ENCODE peak calls at places on chromosomes 12 and 14, in eight cellular contexts. One of them, this sample, is unnamed.

GRCh38 chr12:114368685-114369084 is 37.3 kb downstream of the TBX5 start:
- DNase-seq in fibroblast of lung: no peak
- DNase-seq in activated B cell treated with CpG ODN at 0.5 μM for 24 hours: no peak
- DNase-seq in astrocyte: no peak
- DNase-seq in stomach: no peak
- DNase-seq in cardiac muscle cell: peak
- DNase-seq in RWPE1: no peak
- DNase-seq in endothelial cell: no peak
- DNase-seq in this sample: no peak

GRCh38 chr12:13173537-13173936 is 23.0 kb upstream of the EMP1 start:
- DNase-seq in fibroblast of lung: peak
- DNase-seq in activated B cell treated with CpG ODN at 0.5 μM for 24 hours: peak
- DNase-seq in astrocyte: peak
- DNase-seq in stomach: peak
- DNase-seq in cardiac muscle cell: peak
- DNase-seq in RWPE1: peak
- DNase-seq in endothelial cell: no peak
- DNase-seq in this sample: peak

GRCh38 chr14:50745401-50746058 is 77.4 kb upstream of the SAV1 start:
- DNase-seq in fibroblast of lung: no peak
- DNase-seq in activated B cell treated with CpG ODN at 0.5 μM for 24 hours: no peak
- DNase-seq in astrocyte: no peak
- DNase-seq in stomach: no peak
- DNase-seq in cardiac muscle cell: no peak
- DNase-seq in RWPE1: no peak
- DNase-seq in endothelial cell: no peak
- DNase-seq in this sample: no peak

GRCh38 chr12:23952071-23952470 is 2.6 kb upstream of the SOX5 start:
- DNase-seq in fibroblast of lung: no peak
- DNase-seq in activated B cell treated with CpG ODN at 0.5 μM for 24 hours: no peak
- DNase-seq in astrocyte: no peak
- DNase-seq in stomach: no peak
- DNase-seq in cardiac muscle cell: no peak
- DNase-seq in RWPE1: no peak
- DNase-seq in endothelial cell: no peak
- DNase-seq in this sample: no peak

GRCh38 chr14:74414793-74415437 is 11.1 kb downstream of the SYNDIG1L start:
- DNase-seq in fibroblast of lung: no peak
- DNase-seq in activated B cell treated with CpG ODN at 0.5 μM for 24 hours: no peak
- DNase-seq in astrocyte: no peak
- DNase-seq in stomach: no peak
- DNase-seq in cardiac muscle cell: peak
- DNase-seq in RWPE1: no peak
- DNase-seq in endothelial cell: no peak
- DNase-seq in this sample: no peak

GRCh38 chr12:85441740-85442139 is 161.7 kb downstream of the ALX1 start:
- DNase-seq in fibroblast of lung: peak
- DNase-seq in activated B cell treated with CpG ODN at 0.5 μM for 24 hours: no peak
- DNase-seq in astrocyte: no peak
- DNase-seq in stomach: no peak
- DNase-seq in cardiac muscle cell: peak
- DNase-seq in RWPE1: peak
- DNase-seq in endothelial cell: no peak
- DNase-seq in this sample: no peak

GRCh38 chr14:76985540-76986260 is 42.8 kb downstream of the IRF2BPL start:
- DNase-seq in fibroblast of lung: peak
- DNase-seq in activated B cell treated with CpG ODN at 0.5 μM for 24 hours: no peak
- DNase-seq in astrocyte: peak
- DNase-seq in stomach: no peak
- DNase-seq in cardiac muscle cell: no peak
- DNase-seq in RWPE1: no peak
- DNase-seq in endothelial cell: no peak
- DNase-seq in this sample: no peak

GRCh38 chr12:13179159-13180074 is 17.1 kb upstream of the EMP1 start:
- DNase-seq in fibroblast of lung: peak
- DNase-seq in activated B cell treated with CpG ODN at 0.5 μM for 24 hours: peak
- DNase-seq in astrocyte: no peak
- DNase-seq in stomach: peak
- DNase-seq in cardiac muscle cell: peak
- DNase-seq in RWPE1: peak
- DNase-seq in endothelial cell: peak
- DNase-seq in this sample: no peak

GRCh38 chr14:24113379-24113800 is 1.2 kb upstream of the DCAF11 start:
- DNase-seq in fibroblast of lung: no peak
- DNase-seq in activated B cell treated with CpG ODN at 0.5 μM for 24 hours: no peak
- DNase-seq in astrocyte: no peak
- DNase-seq in stomach: no peak
- DNase-seq in cardiac muscle cell: no peak
- DNase-seq in RWPE1: no peak
- DNase-seq in endothelial cell: no peak
- DNase-seq in this sample: no peak

GRCh38 chr14:36068777-36069534 is 107.6 kb downstream of the PTCSC3 start:
- DNase-seq in fibroblast of lung: peak
- DNase-seq in activated B cell treated with CpG ODN at 0.5 μM for 24 hours: no peak
- DNase-seq in astrocyte: peak
- DNase-seq in stomach: no peak
- DNase-seq in cardiac muscle cell: peak
- DNase-seq in RWPE1: peak
- DNase-seq in endothelial cell: no peak
- DNase-seq in this sample: no peak

GRCh38 chr12:129827102-129827873 is 76.5 kb downstream of the TMEM132D start:
- DNase-seq in fibroblast of lung: no peak
- DNase-seq in activated B cell treated with CpG ODN at 0.5 μM for 24 hours: no peak
- DNase-seq in astrocyte: no peak
- DNase-seq in stomach: no peak
- DNase-seq in cardiac muscle cell: no peak
- DNase-seq in RWPE1: no peak
- DNase-seq in endothelial cell: no peak
- DNase-seq in this sample: no peak

GRCh38 chr14:79663453-79663852 is 547.9 kb downstream of the DIO2 start:
- DNase-seq in fibroblast of lung: no peak
- DNase-seq in activated B cell treated with CpG ODN at 0.5 μM for 24 hours: no peak
- DNase-seq in astrocyte: no peak
- DNase-seq in stomach: no peak
- DNase-seq in cardiac muscle cell: no peak
- DNase-seq in RWPE1: no peak
- DNase-seq in endothelial cell: no peak
- DNase-seq in this sample: no peak

GRCh38 chr12:16606201-16606849 is 363 bp upstream of the LMO3 start:
- DNase-seq in fibroblast of lung: peak
- DNase-seq in activated B cell treated with CpG ODN at 0.5 μM for 24 hours: no peak
- DNase-seq in astrocyte: peak
- DNase-seq in stomach: no peak
- DNase-seq in cardiac muscle cell: peak
- DNase-seq in RWPE1: no peak
- DNase-seq in endothelial cell: no peak
- DNase-seq in this sample: no peak

GRCh38 chr12:21546721-21547120 is 20.6 kb downstream of the SPX start:
- DNase-seq in fibroblast of lung: no peak
- DNase-seq in activated B cell treated with CpG ODN at 0.5 μM for 24 hours: no peak
- DNase-seq in astrocyte: no peak
- DNase-seq in stomach: no peak
- DNase-seq in cardiac muscle cell: no peak
- DNase-seq in RWPE1: no peak
- DNase-seq in endothelial cell: no peak
- DNase-seq in this sample: no peak

GRCh38 chr12:104565606-104566243 is 109.0 kb downstream of the CHST11 start:
- DNase-seq in fibroblast of lung: peak
- DNase-seq in activated B cell treated with CpG ODN at 0.5 μM for 24 hours: no peak
- DNase-seq in astrocyte: peak
- DNase-seq in stomach: no peak
- DNase-seq in cardiac muscle cell: peak
- DNase-seq in RWPE1: no peak
- DNase-seq in endothelial cell: no peak
- DNase-seq in this sample: no peak

GRCh38 chr12:10243803-10244520 is 31.3 kb downstream of the GABARAPL1 start:
- DNase-seq in fibroblast of lung: no peak
- DNase-seq in activated B cell treated with CpG ODN at 0.5 μM for 24 hours: no peak
- DNase-seq in astrocyte: no peak
- DNase-seq in stomach: no peak
- DNase-seq in cardiac muscle cell: no peak
- DNase-seq in RWPE1: no peak
- DNase-seq in endothelial cell: no peak
- DNase-seq in this sample: peak

GRCh38 chr12:124365726-124366430 is 71.0 kb downstream of the RFLNA start:
- DNase-seq in fibroblast of lung: no peak
- DNase-seq in activated B cell treated with CpG ODN at 0.5 μM for 24 hours: no peak
- DNase-seq in astrocyte: no peak
- DNase-seq in stomach: no peak
- DNase-seq in cardiac muscle cell: no peak
- DNase-seq in RWPE1: no peak
- DNase-seq in endothelial cell: no peak
- DNase-seq in this sample: no peak

GRCh38 chr12:112674539-112674938 is 117.0 kb upstream of the RPH3A start:
- DNase-seq in fibroblast of lung: no peak
- DNase-seq in activated B cell treated with CpG ODN at 0.5 μM for 24 hours: no peak
- DNase-seq in astrocyte: no peak
- DNase-seq in stomach: no peak
- DNase-seq in cardiac muscle cell: no peak
- DNase-seq in RWPE1: no peak
- DNase-seq in endothelial cell: no peak
- DNase-seq in this sample: no peak

GRCh38 chr12:116670859-116671258 is 67.0 kb downstream of the SPRING1 start:
- DNase-seq in fibroblast of lung: no peak
- DNase-seq in activated B cell treated with CpG ODN at 0.5 μM for 24 hours: no peak
- DNase-seq in astrocyte: no peak
- DNase-seq in stomach: no peak
- DNase-seq in cardiac muscle cell: no peak
- DNase-seq in RWPE1: no peak
- DNase-seq in endothelial cell: no peak
- DNase-seq in this sample: no peak

GRCh38 chr12:94779520-94779919 is 129.2 kb upstream of the TMCC3 start:
- DNase-seq in fibroblast of lung: peak
- DNase-seq in activated B cell treated with CpG ODN at 0.5 μM for 24 hours: no peak
- DNase-seq in astrocyte: peak
- DNase-seq in stomach: no peak
- DNase-seq in cardiac muscle cell: peak
- DNase-seq in RWPE1: no peak
- DNase-seq in endothelial cell: no peak
- DNase-seq in this sample: no peak

GRCh38 chr12:116642101-116642500 is 82.9 kb downstream of the MAP1LC3B2 start:
- DNase-seq in fibroblast of lung: no peak
- DNase-seq in activated B cell treated with CpG ODN at 0.5 μM for 24 hours: no peak
- DNase-seq in astrocyte: no peak
- DNase-seq in stomach: no peak
- DNase-seq in cardiac muscle cell: no peak
- DNase-seq in RWPE1: no peak
- DNase-seq in endothelial cell: no peak
- DNase-seq in this sample: no peak

GRCh38 chr12:18250313-18250916 is 10.9 kb upstream of the PIK3C2G start:
- DNase-seq in fibroblast of lung: peak
- DNase-seq in activated B cell treated with CpG ODN at 0.5 μM for 24 hours: no peak
- DNase-seq in astrocyte: peak
- DNase-seq in stomach: no peak
- DNase-seq in cardiac muscle cell: peak
- DNase-seq in RWPE1: peak
- DNase-seq in endothelial cell: peak
- DNase-seq in this sample: peak

DNA sequence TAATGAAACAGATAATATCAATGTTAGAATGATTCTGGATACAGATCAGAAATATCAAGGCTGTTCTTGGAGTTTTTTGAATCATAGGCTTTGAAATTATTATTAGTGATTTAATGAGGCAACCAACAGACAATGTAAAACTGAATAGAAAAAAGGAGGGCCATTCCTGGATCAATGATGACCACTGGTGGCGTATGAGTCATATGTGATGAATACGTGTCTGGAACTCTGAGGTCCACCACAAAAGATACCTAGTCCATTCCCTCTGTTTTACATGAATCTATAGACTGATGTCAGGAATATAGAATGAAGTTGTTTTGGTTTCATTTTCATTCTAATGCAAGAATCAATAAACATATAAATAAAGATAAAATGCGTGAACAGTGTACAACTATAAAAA is 78.3 kb upstream of the RTL1 start:
- DNase-seq in fibroblast of lung: peak
- DNase-seq in activated B cell treated with CpG ODN at 0.5 μM for 24 hours: no peak
- DNase-seq in astrocyte: peak
- DNase-seq in stomach: no peak
- DNase-seq in cardiac muscle cell: peak
- DNase-seq in RWPE1: no peak
- DNase-seq in endothelial cell: no peak
- DNase-seq in this sample: no peak
- TF ChIP-seq CTCF in fibroblast of lung: no peak
- TF ChIP-seq CTCF in activated B cell treated with CpG ODN at 0.5 μM for 24 hours: no peak
- TF ChIP-seq CTCF in astrocyte: no peak
- TF ChIP-seq CTCF in stomach: no peak
- TF ChIP-seq CTCF in cardiac muscle cell: no peak
- TF ChIP-seq CTCF in RWPE1: no peak
- TF ChIP-seq CTCF in endothelial cell: no peak
- TF ChIP-seq CTCF in this sample: no peak

GRCh38 chr12:3964404-3964803 is 91.2 kb upstream of the PARP11 start:
- DNase-seq in fibroblast of lung: no peak
- DNase-seq in activated B cell treated with CpG ODN at 0.5 μM for 24 hours: no peak
- DNase-seq in astrocyte: no peak
- DNase-seq in stomach: no peak
- DNase-seq in cardiac muscle cell: peak
- DNase-seq in RWPE1: peak
- DNase-seq in endothelial cell: peak
- DNase-seq in this sample: peak
- TF ChIP-seq CTCF in fibroblast of lung: peak
- TF ChIP-seq CTCF in activated B cell treated with CpG ODN at 0.5 μM for 24 hours: no peak
- TF ChIP-seq CTCF in astrocyte: no peak
- TF ChIP-seq CTCF in stomach: no peak
- TF ChIP-seq CTCF in cardiac muscle cell: no peak
- TF ChIP-seq CTCF in RWPE1: no peak
- TF ChIP-seq CTCF in endothelial cell: no peak
- TF ChIP-seq CTCF in this sample: peak

GRCh38 chr14:64220056-64220455 is 74.1 kb downstream of the ESR2 start:
- DNase-seq in fibroblast of lung: no peak
- DNase-seq in activated B cell treated with CpG ODN at 0.5 μM for 24 hours: no peak
- DNase-seq in astrocyte: no peak
- DNase-seq in stomach: no peak
- DNase-seq in cardiac muscle cell: no peak
- DNase-seq in RWPE1: no peak
- DNase-seq in endothelial cell: no peak
- DNase-seq in this sample: no peak
- TF ChIP-seq CTCF in fibroblast of lung: no peak
- TF ChIP-seq CTCF in activated B cell treated with CpG ODN at 0.5 μM for 24 hours: no peak
- TF ChIP-seq CTCF in astrocyte: no peak
- TF ChIP-seq CTCF in stomach: no peak
- TF ChIP-seq CTCF in cardiac muscle cell: no peak
- TF ChIP-seq CTCF in RWPE1: no peak
- TF ChIP-seq CTCF in endothelial cell: no peak
- TF ChIP-seq CTCF in this sample: no peak

DNA sequence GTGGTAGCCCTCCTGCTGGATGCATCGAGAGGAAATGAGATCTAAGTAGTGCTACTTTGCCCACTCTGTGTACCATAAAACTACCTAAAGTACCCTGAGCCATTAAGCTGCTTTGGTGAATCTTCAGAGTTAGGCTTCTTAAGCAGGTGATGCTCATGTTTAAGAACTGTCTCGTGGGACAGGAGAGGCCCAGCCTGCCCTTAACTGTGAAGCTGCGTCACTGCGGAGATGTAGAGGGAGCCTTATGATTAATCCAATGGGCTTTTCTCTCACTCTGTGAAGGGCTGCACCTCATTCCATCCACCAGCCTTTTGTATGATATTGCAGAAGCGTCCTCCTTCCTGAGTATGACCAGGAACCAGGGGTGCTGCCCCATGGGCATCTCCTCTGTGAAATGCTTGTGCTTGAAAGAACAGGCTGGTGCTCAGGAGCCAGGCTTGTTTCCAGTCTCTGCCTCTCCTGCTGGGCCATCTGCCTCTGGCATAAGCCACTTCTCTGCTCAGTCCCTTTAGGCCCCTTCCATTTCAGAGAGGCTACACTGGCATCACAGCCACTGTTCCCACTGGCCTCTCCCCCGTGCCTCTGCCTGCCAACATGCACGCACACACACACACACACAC is 6.8 kb upstream of the CCDC177 start:
- DNase-seq in fibroblast of lung: no peak
- DNase-seq in activated B cell treated with CpG ODN at 0.5 μM for 24 hours: no peak
- DNase-seq in astrocyte: no peak
- DNase-seq in stomach: no peak
- DNase-seq in cardiac muscle cell: no peak
- DNase-seq in RWPE1: no peak
- DNase-seq in endothelial cell: no peak
- DNase-seq in this sample: no peak
- TF ChIP-seq CTCF in fibroblast of lung: no peak
- TF ChIP-seq CTCF in activated B cell treated with CpG ODN at 0.5 μM for 24 hours: no peak
- TF ChIP-seq CTCF in astrocyte: no peak
- TF ChIP-seq CTCF in stomach: no peak
- TF ChIP-seq CTCF in cardiac muscle cell: no peak
- TF ChIP-seq CTCF in RWPE1: no peak
- TF ChIP-seq CTCF in endothelial cell: no peak
- TF ChIP-seq CTCF in this sample: no peak